ENCODE peak calls at places on chromosomes 1 and 21, in seven cellular contexts. F is astrocyte of the hippocampus; P is NCI-H1092 treated with DMSO at 0.1 percent for 48 hours; C is NCI-H526 treated with DMSO at 0.1 percent for 48 hours; K is stimulated activated CD4-positive, alpha-beta T cell treated with anti-CD3 and anti-CD28 coated beads, Interleukin-4, amount 100 ng/mL, for 4 hours; I is stimulated activated CD8-positive, alpha-beta memory T cell treated with anti-CD3 and anti-CD28 coated beads, Interleukin-4, amount 100 ng/mL, for 4 hours; U is nephron progenitor cell. H is an unnamed sample.
A peak's percentile ranks its signal among the peaks of the same experiment; 100 is the strongest.

GRCh38 chr1:55446351-55446750 is 231.2 kb upstream of the USP24 start:
- DNase-seq in U (no peak), C (no peak), I (no peak), K (no peak), P (no peak), F (peak; percentile 59), H (no peak)

GRCh38 chr1:228683428-228683827 is 51.9 kb upstream of the RHOU start:
- DNase-seq in K (no peak), U (no peak), F (no peak), C (no peak), P (no peak), I (no peak), H (no peak)

GRCh38 chr1:174074757-174075156 is 52.6 kb upstream of the RC3H1 start:
- DNase-seq in K (no peak), U (no peak), I (no peak), F (peak; percentile 36), C (no peak), P (peak; percentile 2), H (peak; percentile 20)

GRCh38 chr1:240254006-240254405 is 162.3 kb downstream of the FMN2 start:
- DNase-seq in K (no peak), F (no peak), C (no peak), I (no peak), U (no peak), P (no peak), H (no peak)

GRCh38 chr1:201703646-201704438 is 125.1 kb upstream of the IPO9 start:
- DNase-seq in F (peak; percentile 94), K (peak; percentile 29), C (peak; percentile 7), U (peak; percentile 92), I (peak; percentile 24), P (peak; percentile 87), H (peak; percentile 94)

GRCh38 chr1:15370781-15371467 is 38.8 kb upstream of the EFHD2 start:
- DNase-seq in F (peak; percentile 48), U (no peak), C (no peak), K (no peak), P (peak; percentile 76), I (no peak), H (no peak)

GRCh38 chr1:43522431-43522775 is 8.3 kb upstream of the PTPRF start:
- DNase-seq in I (no peak), F (no peak), C (no peak), K (no peak), P (no peak), U (no peak), H (no peak)

GRCh38 chr1:205350626-205351235 is 6.0 kb downstream of the KLHDC8A start:
- DNase-seq in F (no peak), K (no peak), C (peak; percentile 14), I (no peak), U (no peak), P (no peak), H (no peak)

GRCh38 chr1:41333146-41333784 is 28.0 kb upstream of the FOXO6 start:
- DNase-seq in C (no peak), U (no peak), P (no peak), I (no peak), K (peak; percentile 55), F (peak; percentile 75), H (no peak)

GRCh38 chr1:20302093-20302471 is 11.4 kb downstream of the VWA5B1 start:
- DNase-seq in I (no peak), C (no peak), U (no peak), K (no peak), P (no peak), F (peak; percentile 55), H (no peak)

GRCh38 chr1:207791290-207791689 is 39.4 kb downstream of the CD46 start:
- DNase-seq in I (no peak), K (no peak), U (no peak), F (no peak), C (no peak), P (no peak), H (no peak)

GRCh38 chr21:29189358-29189757 is 58.9 kb downstream of the MAP3K7CL start:
- DNase-seq in P (no peak), F (no peak), C (no peak), U (no peak), I (no peak), K (no peak), H (no peak)

GRCh38 chr1:220990417-220991337 is 111.4 kb downstream of the HLX start:
- DNase-seq in C (no peak), F (no peak), P (no peak), K (no peak), I (no peak), U (no peak), H (no peak)

GRCh38 chr1:35475356-35475755 is 81.8 kb downstream of the KIAA0319L start:
- DNase-seq in K (no peak), P (no peak), U (no peak), F (no peak), C (no peak), I (no peak), H (no peak)

GRCh38 chr21:42737969-42738590 is 84.7 kb downstream of the PDE9A start:
- DNase-seq in F (no peak), U (no peak), K (no peak), P (no peak), I (no peak), C (no peak), H (no peak)

GRCh38 chr1:171743014-171743870 is 1.4 kb upstream of the VAMP4 start:
- DNase-seq in K (peak; percentile 44), I (no peak), F (peak; percentile 72), P (no peak), C (peak; percentile 98), U (no peak), H (no peak)

GRCh38 chr1:84583648-84584047 is 9.4 kb upstream of the CTBS start:
- DNase-seq in I (no peak), P (no peak), F (peak; percentile 14), K (no peak), C (no peak), U (no peak), H (no peak)

GRCh38 chr1:156664949-156665411 is 12.2 kb downstream of the NES start:
- DNase-seq in K (no peak), C (no peak), F (peak; percentile 56), P (no peak), I (no peak), U (no peak), H (no peak)

GRCh38 chr1:151534662-151535278 is 5.3 kb upstream of the TUFT1 start:
- DNase-seq in I (peak; percentile 61), C (peak; percentile 47), K (peak; percentile 64), P (peak; percentile 73), U (peak; percentile 88), F (peak; percentile 82), H (peak; percentile 28)

GRCh38 chr1:215083408-215083961 is 948 bp downstream of the KCNK2 start:
- DNase-seq in F (peak; percentile 78), K (no peak), C (no peak), I (no peak), U (peak; percentile 59), P (no peak), H (no peak)

GRCh38 chr1:118960567-118961136 is 27.5 kb downstream of the TBX15 start:
- DNase-seq in C (no peak), P (no peak), K (no peak), F (no peak), U (peak; percentile 39), I (no peak), H (no peak)

GRCh38 chr21:25911730-25912401 is 177.1 kb downstream of the GABPA start:
- DNase-seq in I (no peak), U (no peak), P (no peak), F (no peak), C (peak; percentile 46), K (no peak), H (no peak)

GRCh38 chr1:22383526-22384291 is 67.9 kb upstream of the ZBTB40 start:
- DNase-seq in P (no peak), C (no peak), I (no peak), U (no peak), F (no peak), K (no peak), H (no peak)

GRCh38 chr1:172180886-172181285 is 239.6 kb upstream of the C1orf105 start:
- DNase-seq in K (peak; percentile 42), P (no peak), I (peak; percentile 9), U (no peak), F (no peak), C (no peak), H (no peak)

GRCh38 chr1:16727190-16728111 is 12.9 kb upstream of the RNU1-4 start:
- DNase-seq in F (peak; percentile 49), K (no peak), U (no peak), C (no peak), I (no peak), P (no peak), H (peak; percentile 27)

GRCh38 chr1:2391034-2391384 is 345 bp downstream of the MORN1 start:
- DNase-seq in F (peak; percentile 51), C (no peak), P (no peak), K (no peak), U (peak; percentile 61), I (no peak), H (no peak)

GRCh38 chr1:2193514-2194251 is 889 bp downstream of the FAAP20 start:
- DNase-seq in C (no peak), K (no peak), I (no peak), U (no peak), F (peak; percentile 31), P (no peak), H (no peak)

GRCh38 chr1:22812993-22813790 is 102.6 kb downstream of the EPHB2 start:
- DNase-seq in K (no peak), C (no peak), F (no peak), U (no peak), P (no peak), I (no peak), H (no peak)

GRCh38 chr1:168728452-168729404 is at the start of gene DPT:
- DNase-seq in I (no peak), U (no peak), F (no peak), C (no peak), K (no peak), P (no peak), H (no peak)

GRCh38 chr1:202245391-202245790 is 51.8 kb downstream of the LGR6 start:
- DNase-seq in F (no peak), I (no peak), U (no peak), C (no peak), P (no peak), K (no peak), H (no peak)

GRCh38 chr1:87989346-87989745 is 660.7 kb downstream of the LMO4 start:
- DNase-seq in I (no peak), F (no peak), P (no peak), C (no peak), K (no peak), U (no peak), H (no peak)

GRCh38 chr1:244887281-244887680 is 22.9 kb upstream of the HNRNPU start:
- DNase-seq in I (no peak), C (no peak), P (no peak), U (no peak), K (no peak), F (no peak), H (no peak)

GRCh38 chr1:227937031-227937430 is 10.7 kb downstream of the WNT9A start:
- DNase-seq in P (no peak), K (no peak), I (no peak), F (no peak), U (no peak), C (no peak), H (no peak)

GRCh38 chr1:214429951-214430742 is 121.3 kb downstream of the PTPN14 start:
- DNase-seq in F (no peak), K (no peak), U (no peak), C (no peak), P (no peak), I (no peak), H (no peak)

GRCh38 chr1:42002220-42002619 is 83.5 kb upstream of the HIVEP3 start:
- DNase-seq in P (no peak), C (no peak), U (no peak), F (no peak), K (no peak), I (no peak), H (no peak)

GRCh38 chr1:60277269-60277668 is 203.7 kb upstream of the C1orf87 start:
- DNase-seq in C (no peak), U (no peak), F (no peak), I (no peak), P (peak; percentile 3), K (no peak), H (no peak)

GRCh38 chr1:42931911-42932422 is 26.7 kb downstream of the SLC2A1 start:
- DNase-seq in K (peak; percentile 72), U (no peak), P (no peak), I (peak; percentile 53), C (no peak), F (no peak), H (no peak)

GRCh38 chr1:12439083-12439482 is 178.9 kb downstream of the DHRS3 start:
- DNase-seq in F (no peak), P (no peak), K (no peak), U (no peak), I (no peak), C (no peak), H (no peak)

H was measured in NCI-H1436.